ENCODE peak calls at places on chromosome 1, in seven cellular contexts. One of them, this sample, is unnamed.

GRCh38 chr1:21468597-21468996 is 28.7 kb downstream of the NBPF3 start:
- DNase-seq in breast epithelium: no peak
- DNase-seq in suprapubic skin: no peak
- DNase-seq in esophagus muscularis mucosa: peak; percentile 80
- DNase-seq in transverse colon: no peak
- DNase-seq in spleen: no peak
- DNase-seq in HCT116: no peak
- DNase-seq in this sample: no peak

GRCh38 chr1:156444407-156445001 is 56.1 kb downstream of the MEF2D start:
- DNase-seq in breast epithelium: no peak
- DNase-seq in suprapubic skin: no peak
- DNase-seq in esophagus muscularis mucosa: no peak
- DNase-seq in transverse colon: no peak
- DNase-seq in spleen: no peak
- DNase-seq in HCT116: peak; percentile 48
- DNase-seq in this sample: no peak

GRCh38 chr1:204080163-204080903 is 7.4 kb downstream of the SOX13 start:
- DNase-seq in breast epithelium: peak; percentile 97
- DNase-seq in suprapubic skin: no peak
- DNase-seq in esophagus muscularis mucosa: no peak
- DNase-seq in transverse colon: peak; percentile 89
- DNase-seq in spleen: peak; percentile 64
- DNase-seq in HCT116: peak; percentile 90
- DNase-seq in this sample: no peak

GRCh38 chr1:27506703-27507102 is 16.7 kb upstream of the WASF2 start:
- DNase-seq in breast epithelium: no peak
- DNase-seq in suprapubic skin: no peak
- DNase-seq in esophagus muscularis mucosa: no peak
- DNase-seq in transverse colon: no peak
- DNase-seq in spleen: no peak
- DNase-seq in HCT116: no peak
- DNase-seq in this sample: no peak

GRCh38 chr1:20166047-20166446 is 19.8 kb upstream of the UBXN10 start:
- DNase-seq in breast epithelium: no peak
- DNase-seq in suprapubic skin: no peak
- DNase-seq in esophagus muscularis mucosa: no peak
- DNase-seq in transverse colon: no peak
- DNase-seq in spleen: no peak
- DNase-seq in HCT116: no peak
- DNase-seq in this sample: no peak

GRCh38 chr1:2998503-2999100 is 22.7 kb upstream of the ACTRT2 start:
- DNase-seq in breast epithelium: no peak
- DNase-seq in suprapubic skin: peak; percentile 57
- DNase-seq in esophagus muscularis mucosa: no peak
- DNase-seq in transverse colon: no peak
- DNase-seq in spleen: peak; percentile 27
- DNase-seq in HCT116: no peak
- DNase-seq in this sample: no peak

GRCh38 chr1:241596633-241597032 is 43.5 kb downstream of the CHML start:
- DNase-seq in breast epithelium: no peak
- DNase-seq in suprapubic skin: no peak
- DNase-seq in esophagus muscularis mucosa: no peak
- DNase-seq in transverse colon: no peak
- DNase-seq in spleen: no peak
- DNase-seq in HCT116: no peak
- DNase-seq in this sample: no peak

GRCh38 chr1:65006806-65007205 is 40.5 kb upstream of the JAK1 start:
- DNase-seq in breast epithelium: no peak
- DNase-seq in suprapubic skin: no peak
- DNase-seq in esophagus muscularis mucosa: no peak
- DNase-seq in transverse colon: no peak
- DNase-seq in spleen: no peak
- DNase-seq in HCT116: no peak
- DNase-seq in this sample: no peak

GRCh38 chr1:38727629-38728175 is 131.9 kb downstream of the RRAGC start:
- DNase-seq in breast epithelium: no peak
- DNase-seq in suprapubic skin: no peak
- DNase-seq in esophagus muscularis mucosa: no peak
- DNase-seq in transverse colon: no peak
- DNase-seq in spleen: no peak
- DNase-seq in HCT116: no peak
- DNase-seq in this sample: no peak

GRCh38 chr1:27418326-27418761 is 25.9 kb downstream of the GPR3 start:
- DNase-seq in breast epithelium: no peak
- DNase-seq in suprapubic skin: peak; percentile 70
- DNase-seq in esophagus muscularis mucosa: no peak
- DNase-seq in transverse colon: peak; percentile 64
- DNase-seq in spleen: no peak
- DNase-seq in HCT116: no peak
- DNase-seq in this sample: peak; percentile 55

GRCh38 chr1:20685099-20685662 is 24.0 kb upstream of the DDOST start:
- DNase-seq in breast epithelium: no peak
- DNase-seq in suprapubic skin: no peak
- DNase-seq in esophagus muscularis mucosa: no peak
- DNase-seq in transverse colon: no peak
- DNase-seq in spleen: peak; percentile 86
- DNase-seq in HCT116: no peak
- DNase-seq in this sample: no peak

GRCh38 chr1:46654012-46654411 is 14.2 kb downstream of the ATPAF1 start:
- DNase-seq in breast epithelium: no peak
- DNase-seq in suprapubic skin: no peak
- DNase-seq in esophagus muscularis mucosa: no peak
- DNase-seq in transverse colon: no peak
- DNase-seq in spleen: no peak
- DNase-seq in HCT116: no peak
- DNase-seq in this sample: no peak

GRCh38 chr1:42720868-42721267 is 19.2 kb downstream of the CLDN19 start:
- DNase-seq in breast epithelium: no peak
- DNase-seq in suprapubic skin: no peak
- DNase-seq in esophagus muscularis mucosa: no peak
- DNase-seq in transverse colon: no peak
- DNase-seq in spleen: no peak
- DNase-seq in HCT116: no peak
- DNase-seq in this sample: no peak

GRCh38 chr1:207825719-207826556 is 74.1 kb downstream of the CD46 start:
- DNase-seq in breast epithelium: peak; percentile 54
- DNase-seq in suprapubic skin: peak; percentile 88
- DNase-seq in esophagus muscularis mucosa: no peak
- DNase-seq in transverse colon: peak; percentile 87
- DNase-seq in spleen: peak; percentile 97
- DNase-seq in HCT116: no peak
- DNase-seq in this sample: peak; percentile 58

GRCh38 chr1:7387053-7387861 is 383.8 kb upstream of the VAMP3 start:
- DNase-seq in breast epithelium: peak; percentile 13
- DNase-seq in suprapubic skin: peak; percentile 26
- DNase-seq in esophagus muscularis mucosa: peak; percentile 77
- DNase-seq in transverse colon: no peak
- DNase-seq in spleen: peak; percentile 47
- DNase-seq in HCT116: no peak
- DNase-seq in this sample: no peak

GRCh38 chr1:69930396-69930795 is 275.0 kb downstream of the LRRC40 start:
- DNase-seq in breast epithelium: no peak
- DNase-seq in suprapubic skin: no peak
- DNase-seq in esophagus muscularis mucosa: no peak
- DNase-seq in transverse colon: no peak
- DNase-seq in spleen: no peak
- DNase-seq in HCT116: no peak
- DNase-seq in this sample: no peak

GRCh38 chr1:244460195-244460594 is 878 bp upstream of the CATSPERE start:
- DNase-seq in breast epithelium: no peak
- DNase-seq in suprapubic skin: no peak
- DNase-seq in esophagus muscularis mucosa: no peak
- DNase-seq in transverse colon: no peak
- DNase-seq in spleen: no peak
- DNase-seq in HCT116: no peak
- DNase-seq in this sample: no peak

GRCh38 chr1:35568975-35569395 is 4.1 kb upstream of the TFAP2E start:
- DNase-seq in breast epithelium: no peak
- DNase-seq in suprapubic skin: peak; percentile 80
- DNase-seq in esophagus muscularis mucosa: no peak
- DNase-seq in transverse colon: peak; percentile 68
- DNase-seq in spleen: peak; percentile 85
- DNase-seq in HCT116: peak; percentile 35
- DNase-seq in this sample: peak; percentile 71

GRCh38 chr1:4931486-4931885 is 277.1 kb downstream of the AJAP1 start:
- DNase-seq in breast epithelium: peak; percentile 35
- DNase-seq in suprapubic skin: no peak
- DNase-seq in esophagus muscularis mucosa: no peak
- DNase-seq in transverse colon: no peak
- DNase-seq in spleen: no peak
- DNase-seq in HCT116: no peak
- DNase-seq in this sample: no peak

GRCh38 chr1:245578306-245578705 is 423.5 kb downstream of the KIF26B start:
- DNase-seq in breast epithelium: no peak
- DNase-seq in suprapubic skin: no peak
- DNase-seq in esophagus muscularis mucosa: no peak
- DNase-seq in transverse colon: no peak
- DNase-seq in spleen: no peak
- DNase-seq in HCT116: no peak
- DNase-seq in this sample: no peak

GRCh38 chr1:28313710-28314510 is 14.9 kb upstream of the MED18 start:
- DNase-seq in breast epithelium: peak; percentile 78
- DNase-seq in suprapubic skin: peak; percentile 83
- DNase-seq in esophagus muscularis mucosa: no peak
- DNase-seq in transverse colon: peak; percentile 52
- DNase-seq in spleen: peak; percentile 90
- DNase-seq in HCT116: peak; percentile 38
- DNase-seq in this sample: no peak

GRCh38 chr1:41802532-41803501 is 115.9 kb downstream of the HIVEP3 start:
- DNase-seq in breast epithelium: peak; percentile 82
- DNase-seq in suprapubic skin: no peak
- DNase-seq in esophagus muscularis mucosa: no peak
- DNase-seq in transverse colon: peak; percentile 25
- DNase-seq in spleen: peak; percentile 87
- DNase-seq in HCT116: no peak
- DNase-seq in this sample: no peak

GRCh38 chr1:56255516-56256181 is 323.7 kb downstream of the PLPP3 start:
- DNase-seq in breast epithelium: peak; percentile 52
- DNase-seq in suprapubic skin: peak; percentile 86
- DNase-seq in esophagus muscularis mucosa: peak; percentile 96
- DNase-seq in transverse colon: peak; percentile 52
- DNase-seq in spleen: no peak
- DNase-seq in HCT116: no peak
- DNase-seq in this sample: no peak

GRCh38 chr1:53560572-53561487 is 101.6 kb downstream of the DMRTB1 start:
- DNase-seq in breast epithelium: no peak
- DNase-seq in suprapubic skin: peak; percentile 62
- DNase-seq in esophagus muscularis mucosa: no peak
- DNase-seq in transverse colon: peak; percentile 5
- DNase-seq in spleen: peak; percentile 62
- DNase-seq in HCT116: no peak
- DNase-seq in this sample: no peak

GRCh38 chr1:246597340-246597739 is 31.1 kb downstream of the CNST start:
- DNase-seq in breast epithelium: no peak
- DNase-seq in suprapubic skin: no peak
- DNase-seq in esophagus muscularis mucosa: no peak
- DNase-seq in transverse colon: peak; percentile 80
- DNase-seq in spleen: no peak
- DNase-seq in HCT116: no peak
- DNase-seq in this sample: no peak
- TF ChIP-seq POLR2AphosphoS5 in breast epithelium: no peak
- TF ChIP-seq POLR2AphosphoS5 in suprapubic skin: peak; percentile 40
- TF ChIP-seq POLR2AphosphoS5 in esophagus muscularis mucosa: peak; percentile 69
- TF ChIP-seq POLR2AphosphoS5 in transverse colon: peak; percentile 88
- TF ChIP-seq POLR2AphosphoS5 in spleen: no peak
- TF ChIP-seq POLR2AphosphoS5 in HCT116: no peak
- TF ChIP-seq POLR2AphosphoS5 in this sample: no peak

GRCh38 chr1:202329891-202330290 is 11.8 kb downstream of the UBE2T start:
- DNase-seq in breast epithelium: no peak
- DNase-seq in suprapubic skin: peak; percentile 34
- DNase-seq in esophagus muscularis mucosa: no peak
- DNase-seq in transverse colon: no peak
- DNase-seq in spleen: no peak
- DNase-seq in HCT116: no peak
- DNase-seq in this sample: no peak
- TF ChIP-seq POLR2A in breast epithelium: no peak
- TF ChIP-seq POLR2A in suprapubic skin: no peak
- TF ChIP-seq POLR2A in esophagus muscularis mucosa: no peak
- TF ChIP-seq POLR2A in transverse colon: no peak
- TF ChIP-seq POLR2A in spleen: no peak
- TF ChIP-seq POLR2A in HCT116: no peak
- TF ChIP-seq POLR2A in this sample: no peak

GRCh38 chr1:185008746-185009360 is 34.5 kb upstream of the NIBAN1 start:
- DNase-seq in breast epithelium: no peak
- DNase-seq in suprapubic skin: no peak
- DNase-seq in esophagus muscularis mucosa: no peak
- DNase-seq in transverse colon: no peak
- DNase-seq in spleen: no peak
- DNase-seq in HCT116: no peak
- DNase-seq in this sample: no peak
- TF ChIP-seq POLR2AphosphoS5 in breast epithelium: no peak
- TF ChIP-seq POLR2AphosphoS5 in suprapubic skin: no peak
- TF ChIP-seq POLR2AphosphoS5 in esophagus muscularis mucosa: no peak
- TF ChIP-seq POLR2AphosphoS5 in transverse colon: no peak
- TF ChIP-seq POLR2AphosphoS5 in spleen: no peak
- TF ChIP-seq POLR2AphosphoS5 in HCT116: no peak
- TF ChIP-seq POLR2AphosphoS5 in this sample: no peak

GRCh38 chr1:96723372-96723771 is 1.8 kb downstream of the PTBP2 start:
- DNase-seq in breast epithelium: no peak
- DNase-seq in suprapubic skin: no peak
- DNase-seq in esophagus muscularis mucosa: no peak
- DNase-seq in transverse colon: no peak
- DNase-seq in spleen: no peak
- DNase-seq in HCT116: no peak
- DNase-seq in this sample: no peak

GRCh38 chr1:96722161-96722908 is 751 bp downstream of the PTBP2 start:
- DNase-seq in breast epithelium: peak; percentile 50
- DNase-seq in suprapubic skin: peak; percentile 84
- DNase-seq in esophagus muscularis mucosa: no peak
- DNase-seq in transverse colon: peak; percentile 62
- DNase-seq in spleen: peak; percentile 92
- DNase-seq in HCT116: no peak
- DNase-seq in this sample: peak; percentile 56

GRCh38 chr1:96721053-96721381 is 567 bp upstream of the PTBP2 start:
- DNase-seq in breast epithelium: no peak
- DNase-seq in suprapubic skin: no peak
- DNase-seq in esophagus muscularis mucosa: no peak
- DNase-seq in transverse colon: no peak
- DNase-seq in spleen: no peak
- DNase-seq in HCT116: no peak
- DNase-seq in this sample: no peak

DNA sequence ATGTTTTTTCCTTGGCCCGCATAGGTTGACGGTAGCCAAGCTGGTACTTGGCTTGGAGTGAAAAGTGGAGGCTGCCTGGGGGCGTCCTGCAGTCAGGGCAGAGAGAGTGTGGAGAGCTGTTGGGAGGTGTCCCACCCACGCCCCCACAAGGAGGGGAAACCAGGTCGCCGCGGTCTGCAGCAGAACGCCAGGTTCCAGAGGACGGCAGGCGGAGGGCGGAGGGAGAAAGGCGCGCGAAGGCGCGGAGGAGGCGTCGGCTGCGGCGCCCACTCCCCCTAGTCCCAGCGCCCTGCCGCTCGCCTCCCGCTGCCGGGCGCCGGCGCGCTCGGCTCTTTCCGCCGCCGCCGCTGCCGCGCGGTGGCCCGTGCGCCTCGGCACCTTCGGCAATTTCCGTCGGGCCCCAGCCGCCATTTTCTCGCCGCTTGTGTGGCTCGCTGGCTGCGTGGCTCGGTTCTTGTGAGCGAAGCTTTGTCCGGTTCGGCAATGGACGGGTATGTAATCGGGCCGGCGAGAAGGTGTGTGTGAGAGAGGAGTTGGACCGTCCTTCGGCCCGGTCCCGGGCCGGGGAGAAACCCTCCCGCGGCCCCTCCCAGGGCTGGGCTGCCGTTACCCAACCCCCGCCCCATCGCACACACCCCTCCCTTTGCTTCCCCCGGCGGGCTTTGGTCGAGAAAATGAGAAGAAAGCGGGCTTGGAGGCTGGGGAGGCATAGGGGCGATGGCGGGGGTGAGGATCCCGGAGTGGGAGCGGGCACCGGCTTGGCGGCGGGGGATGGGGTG is at the start of gene PTBP2:
- DNase-seq in breast epithelium: peak; percentile 58
- DNase-seq in suprapubic skin: peak; percentile 89
- DNase-seq in esophagus muscularis mucosa: peak; percentile 96
- DNase-seq in transverse colon: peak; percentile 84
- DNase-seq in spleen: peak; percentile 97
- DNase-seq in HCT116: peak; percentile 26
- DNase-seq in this sample: peak; percentile 83
- TF ChIP-seq POLR2A in breast epithelium: no peak
- TF ChIP-seq POLR2A in suprapubic skin: no peak
- TF ChIP-seq POLR2A in esophagus muscularis mucosa: no peak
- TF ChIP-seq POLR2A in transverse colon: peak; percentile 16
- TF ChIP-seq POLR2A in spleen: no peak
- TF ChIP-seq POLR2A in HCT116: no peak
- TF ChIP-seq POLR2A in this sample: peak; percentile 64